ENCODE peak calls at places on chromosomes 11 and 22, in six cellular contexts. H is psoas muscle; K is AG08395; U is HCEC 1CT; W is central memory CD4-positive, alpha-beta T cell; R is stimulated activated CD4-positive, alpha-beta T cell treated with anti-CD3 and anti-CD28 coated beads, Interleukin-15, amount 100 ng/mL, for 24 hours. N is an unnamed sample.

GRCh38 chr11:27204527-27204926 is 158.5 kb downstream of the CCDC34 start:
- DNase-seq in H (no peak), K (no peak), U (peak), W (no peak), R (peak), N (no peak)

GRCh38 chr11:1199689-1200610 is 22.9 kb upstream of the MUC5B start:
- DNase-seq in H (peak), K (no peak), U (no peak), W (no peak), R (peak), N (peak)

GRCh38 chr11:28491431-28491830 is 383.2 kb downstream of the METTL15 start:
- DNase-seq in H (no peak), K (no peak), U (peak), W (no peak), R (no peak), N (no peak)

GRCh38 chr22:29190915-29191314 is 14.8 kb upstream of the EMID1 start:
- DNase-seq in H (no peak), K (no peak), U (no peak), W (no peak), R (no peak), N (no peak)

GRCh38 chr11:93128574-93128973 is 69.2 kb downstream of the SLC36A4 start:
- DNase-seq in H (no peak), K (no peak), U (no peak), W (no peak), R (no peak), N (no peak)

GRCh38 chr11:34002420-34002819 is 49.1 kb upstream of the CAPRIN1 start:
- DNase-seq in H (no peak), K (no peak), U (no peak), W (no peak), R (no peak), N (no peak)

GRCh38 chr11:11968511-11969280 is 39.7 kb downstream of the DKK3 start:
- DNase-seq in H (peak), K (peak), U (no peak), W (no peak), R (no peak), N (no peak)

GRCh38 chr11:113281052-113281725 is 33.2 kb upstream of the TTC12 start:
- DNase-seq in H (no peak), K (no peak), U (no peak), W (no peak), R (no peak), N (no peak)

GRCh38 chr11:40338739-40339138 is 1120.7 kb downstream of the LRRC4C start:
- DNase-seq in H (no peak), K (peak), U (peak), W (no peak), R (no peak), N (no peak)

GRCh38 chr11:26828291-26828690 is 106.4 kb upstream of the SLC5A12 start:
- DNase-seq in H (no peak), K (no peak), U (no peak), W (no peak), R (no peak), N (no peak)

GRCh38 chr11:121802542-121802941 is 313.5 kb downstream of the BLID start:
- DNase-seq in H (no peak), K (no peak), U (no peak), W (no peak), R (no peak), N (no peak)

GRCh38 chr22:40400173-40400572 is 29.8 kb downstream of the SGSM3 start:
- DNase-seq in H (no peak), K (no peak), U (no peak), W (peak), R (peak), N (no peak)

GRCh38 chr11:76201672-76202412 is 4.5 kb downstream of the WNT11 start:
- DNase-seq in H (peak), K (no peak), U (no peak), W (no peak), R (no peak), N (no peak)

GRCh38 chr11:80841716-80842115 is 1400.9 kb upstream of the TENM4 start:
- DNase-seq in H (no peak), K (no peak), U (no peak), W (no peak), R (no peak), N (no peak)

GRCh38 chr11:94740083-94740974 is 27.8 kb upstream of the AMOTL1 start:
- DNase-seq in H (peak), K (peak), U (no peak), W (no peak), R (peak), N (no peak)

GRCh38 chr22:17566776-17567175 is 3.5 kb downstream of the SLC25A18 start:
- DNase-seq in H (no peak), K (no peak), U (no peak), W (no peak), R (no peak), N (no peak)

GRCh38 chr11:119318240-119319135 is 1.6 kb upstream of the MCAM start:
- DNase-seq in H (no peak), K (peak), U (no peak), W (peak), R (no peak), N (no peak)

GRCh38 chr11:68179847-68180246 is 33.2 kb downstream of the KMT5B start:
- DNase-seq in H (no peak), K (no peak), U (no peak), W (no peak), R (no peak), N (no peak)

GRCh38 chr11:44781697-44782096 is 54.9 kb downstream of the TSPAN18 start:
- DNase-seq in H (no peak), K (no peak), U (no peak), W (no peak), R (no peak), N (no peak)